ENCODE peak calls at places on chromosomes 12 and 14, in ten cellular contexts. E is right lobe of liver; G is stomach; S is ovary; W is adipocyte; O is tibial nerve; P is right cardiac atrium; V is Caco-2; K is CD8-positive, alpha-beta memory T cell; L is body of pancreas. U is an unnamed sample. For H3K9me3 and H3K4me1, the result is how much of the 10 kb centered on the place peaks cover.

GRCh38 chr12:54390176-54390667 is 5.7 kb upstream of the ZNF385A start:
- DNase-seq in E (no peak), G (no peak), S (no peak), W (no peak), O (no peak), P (no peak), V (no peak), K (no peak), L (no peak), U (no peak)

GRCh38 chr14:89041245-89041585 is 216.8 kb downstream of the TTC8 start:
- DNase-seq in E (peak), G (peak), S (no peak), W (no peak), O (no peak), P (peak), V (peak), K (no peak), L (peak), U (peak)

GRCh38 chr14:34359423-34360120 is 102.5 kb downstream of the SPTSSA start:
- DNase-seq in E (no peak), G (no peak), S (no peak), W (no peak), O (no peak), P (no peak), V (no peak), K (no peak), L (no peak), U (no peak)

GRCh38 chr12:123270380-123271181 is 1.1 kb downstream of the CDK2AP1 start:
- DNase-seq in E (peak), G (no peak), S (peak), W (peak), O (no peak), P (peak), V (peak), K (peak), L (no peak), U (no peak)

GRCh38 chr14:75831455-75831854 is 150.3 kb downstream of the TGFB3 start:
- DNase-seq in E (no peak), G (peak), S (peak), W (peak), O (peak), P (peak), V (peak), K (peak), L (peak), U (peak)

GRCh38 chr12:38771871-38772270 is 133.5 kb downstream of the CPNE8 start:
- DNase-seq in E (no peak), G (no peak), S (no peak), W (no peak), O (no peak), P (no peak), V (no peak), K (peak), L (no peak), U (no peak)

GRCh38 chr12:115404761-115405470 is 720.9 kb upstream of the TBX3 start:
- DNase-seq in E (no peak), G (no peak), S (no peak), W (peak), O (no peak), P (no peak), V (no peak), K (no peak), L (no peak), U (no peak)

GRCh38 chr12:99771659-99772058 is 124.1 kb downstream of the GARIN6 start:
- DNase-seq in E (no peak), G (no peak), S (no peak), W (no peak), O (no peak), P (no peak), V (no peak), K (no peak), L (no peak), U (no peak)

GRCh38 chr12:101414533-101415119 is 7.1 kb upstream of the ARL1 start:
- DNase-seq in E (no peak), G (no peak), S (no peak), W (peak), O (no peak), P (no peak), V (peak), K (peak), L (peak), U (peak)

DNA sequence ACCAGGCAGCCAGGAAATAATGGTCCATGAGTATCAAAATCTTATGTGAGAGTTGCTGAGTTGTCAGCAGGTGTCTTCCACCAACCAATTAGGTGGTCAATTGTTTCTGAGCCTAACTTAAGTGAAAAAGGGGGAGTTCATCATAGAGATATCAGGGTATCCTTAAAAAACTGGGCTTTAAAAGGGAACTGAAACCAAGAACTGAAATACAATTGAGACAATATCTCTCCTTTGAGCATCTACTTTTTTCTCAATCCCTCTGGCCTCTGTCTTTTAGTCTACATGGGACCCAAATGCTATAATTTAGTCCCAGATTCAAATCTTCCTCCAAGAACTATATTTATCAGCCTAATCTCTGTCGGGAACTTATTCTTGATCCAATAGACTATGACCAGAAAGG is 201.0 kb downstream of the BTG1 start:
- DNase-seq in E (no peak), G (no peak), S (no peak), W (no peak), O (no peak), P (no peak), V (no peak), K (no peak), L (no peak), U (no peak)
- H3K9me3 ChIP-seq in E (under half), G (under half), S (under half), W (under half), O (under half), P (under half), V (under half), K (under half), L (under half), U (under half)

GRCh38 chr12:57243521-57244305 is 7.3 kb downstream of the STAC3 start:
- DNase-seq in E (peak), G (peak), S (peak), W (peak), O (no peak), P (peak), V (peak), K (peak), L (peak), U (peak)
- H3K4me1 ChIP-seq in E (under half), G (half or more), S (under half), W (under half), O (half or more), P (under half), V (under half), K (half or more), L (under half), U (under half)

GRCh38 chr14:96205059-96205993 is 687 bp downstream of the BDKRB2 start:
- DNase-seq in E (no peak), G (no peak), S (no peak), W (no peak), O (no peak), P (no peak), V (no peak), K (no peak), L (no peak), U (no peak)
- H3K4me3 ChIP-seq in E (no peak), G (peak), S (peak), W (peak), O (peak), P (peak), V (peak), K (no peak), L (peak), U (peak)

GRCh38 chr12:133080619-133081407 is at the start of gene ZNF140:
- DNase-seq in E (peak), G (peak), S (peak), W (peak), O (peak), P (peak), V (peak), K (no peak), L (peak), U (peak)
- H3K9me3 ChIP-seq in E (under half), G (half or more), S (under half), W (half or more), O (half or more), P (under half), V (under half), K (half or more), L (half or more), U (under half)

GRCh38 chr12:110677982-110678381 is 10.9 kb downstream of the HVCN1 start:
- DNase-seq in E (no peak), G (no peak), S (no peak), W (no peak), O (no peak), P (no peak), V (no peak), K (no peak), L (no peak), U (no peak)

GRCh38 chr12:110680032-110680431 is 8.9 kb downstream of the HVCN1 start:
- DNase-seq in E (no peak), G (no peak), S (no peak), W (no peak), O (no peak), P (no peak), V (no peak), K (no peak), L (no peak), U (no peak)

GRCh38 chr12:110676171-110676570 is 12.7 kb downstream of the HVCN1 start:
- DNase-seq in E (no peak), G (no peak), S (no peak), W (no peak), O (no peak), P (no peak), V (no peak), K (no peak), L (no peak), U (no peak)

GRCh38 chr12:110677206-110677911 is 11.6 kb downstream of the HVCN1 start:
- DNase-seq in E (no peak), G (no peak), S (no peak), W (no peak), O (no peak), P (no peak), V (no peak), K (no peak), L (no peak), U (no peak)

DNA sequence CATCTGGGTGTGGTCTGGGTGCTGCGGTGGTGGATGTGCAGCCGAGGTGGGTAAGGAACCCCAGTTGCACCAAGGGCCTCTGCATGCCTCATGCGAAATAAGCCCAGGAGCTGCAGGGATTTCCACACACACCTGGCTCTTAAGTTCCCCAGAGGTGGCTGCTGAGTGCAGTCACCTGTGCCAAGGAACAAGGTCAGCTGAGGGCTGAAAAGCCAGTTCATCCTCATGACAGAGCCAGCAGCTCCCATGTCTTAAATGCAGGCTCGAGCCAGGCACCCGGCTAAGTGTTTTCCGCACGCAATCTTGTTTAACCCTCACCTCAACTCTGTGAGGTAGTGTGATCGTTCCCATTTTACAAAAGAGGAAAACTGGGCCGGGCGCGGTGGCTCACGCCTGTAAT is 9.7 kb downstream of the HVCN1 start:
- DNase-seq in E (no peak), G (no peak), S (no peak), W (no peak), O (no peak), P (no peak), V (no peak), K (no peak), L (no peak), U (no peak)
- H3K4me1 ChIP-seq in E (under half), G (under half), S (under half), W (under half), O (under half), P (under half), V (under half), K (under half), L (under half), U (under half)

DNA sequence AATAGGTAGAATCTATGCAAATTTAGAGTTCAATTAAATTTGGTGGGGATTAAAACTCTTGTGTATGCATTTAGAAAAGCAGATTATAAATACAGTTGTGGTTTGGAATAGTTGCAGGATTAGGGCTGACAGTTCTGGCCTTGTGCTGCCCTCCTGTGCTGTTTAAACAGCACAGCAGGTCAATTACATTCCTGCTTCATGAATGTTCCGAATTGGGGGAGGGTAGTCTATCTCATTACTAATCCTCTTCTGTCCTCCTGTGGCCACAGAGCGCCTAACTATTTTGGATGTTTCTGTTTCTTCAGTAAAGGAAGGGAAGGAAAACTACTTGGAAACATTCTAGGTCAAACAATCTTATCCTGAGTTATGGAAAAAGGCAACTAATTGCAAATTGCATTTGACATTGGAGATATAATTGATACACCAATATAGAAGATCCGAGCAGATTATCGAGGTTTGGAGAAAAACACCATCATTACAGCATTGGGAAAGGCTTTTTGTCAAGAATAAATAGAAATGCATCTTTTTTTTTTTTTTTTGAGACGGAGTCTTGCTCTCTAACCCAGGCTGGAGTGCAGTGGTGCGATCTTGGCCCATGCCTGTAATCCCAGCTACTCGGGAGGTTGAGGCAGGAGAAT is 8.7 kb upstream of the GPR19 start:
- DNase-seq in E (no peak), G (peak), S (peak), W (peak), O (no peak), P (peak), V (peak), K (peak), L (peak), U (no peak)
- H3K4me3 ChIP-seq in E (no peak), G (no peak), S (no peak), W (no peak), O (no peak), P (no peak), V (no peak), K (no peak), L (no peak), U (no peak)

DNA sequence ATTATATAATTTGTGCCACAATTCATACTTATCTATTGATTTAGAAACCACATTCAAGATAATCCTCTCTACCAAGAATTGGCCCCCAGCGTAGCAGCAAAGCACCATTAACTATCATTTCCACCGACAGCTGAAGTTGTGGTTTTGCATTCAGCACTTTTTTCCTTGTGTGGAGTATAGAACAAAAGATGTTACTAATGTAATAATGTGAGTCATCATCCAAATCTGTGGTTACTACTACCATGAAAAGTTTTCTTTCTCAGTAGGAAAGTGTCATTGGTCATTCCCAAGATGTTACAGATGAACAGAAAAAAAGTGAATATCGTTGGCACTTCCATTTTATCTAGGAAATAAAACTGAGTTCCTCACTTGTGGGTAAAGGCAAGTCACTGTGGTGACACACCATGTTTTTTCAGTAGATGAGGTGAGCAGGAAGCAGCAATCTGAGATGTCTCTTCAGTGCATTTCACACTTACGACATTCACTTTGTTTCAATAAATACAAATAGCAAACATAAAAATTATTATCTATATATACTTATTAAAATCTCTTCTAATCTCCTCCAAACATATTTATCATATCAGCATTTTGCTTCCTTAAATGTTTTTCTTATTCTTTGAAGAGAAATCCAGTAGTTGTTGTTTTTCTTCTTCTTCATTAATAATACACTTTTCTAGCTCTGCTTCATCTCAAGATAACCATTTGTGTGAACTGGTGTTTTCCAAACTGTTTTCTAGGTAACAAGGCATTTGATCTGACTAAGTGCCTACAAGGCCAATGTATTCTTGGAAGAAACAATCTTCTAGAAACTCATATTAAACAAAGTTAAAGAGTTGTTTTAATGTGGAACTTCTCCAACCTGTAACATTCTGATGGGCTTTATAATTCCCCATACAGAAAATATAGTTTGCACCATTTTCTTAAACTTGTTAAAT is 30.5 kb upstream of the IFNG start:
- DNase-seq in E (no peak), G (no peak), S (no peak), W (peak), O (no peak), P (no peak), V (no peak), K (peak), L (no peak), U (no peak)
- H3K9me3 ChIP-seq in E (under half), G (under half), S (under half), W (under half), O (under half), P (under half), V (under half), K (under half), L (under half), U (under half)

GRCh38 chr12:4137441-4137840 is 136.1 kb upstream of the CCND2 start:
- DNase-seq in E (no peak), G (no peak), S (no peak), W (no peak), O (no peak), P (no peak), V (no peak), K (no peak), L (no peak), U (no peak)

GRCh38 chr12:4138051-4138450 is 135.5 kb upstream of the CCND2 start:
- DNase-seq in E (no peak), G (no peak), S (no peak), W (no peak), O (no peak), P (no peak), V (no peak), K (no peak), L (no peak), U (no peak)

GRCh38 chr12:4137015-4137414 is 136.5 kb upstream of the CCND2 start:
- DNase-seq in E (no peak), G (no peak), S (no peak), W (no peak), O (no peak), P (no peak), V (no peak), K (no peak), L (no peak), U (no peak)

GRCh38 chr12:4140607-4141301 is 132.8 kb upstream of the CCND2 start:
- DNase-seq in E (no peak), G (no peak), S (no peak), W (no peak), O (no peak), P (no peak), V (no peak), K (no peak), L (no peak), U (no peak)

DNA sequence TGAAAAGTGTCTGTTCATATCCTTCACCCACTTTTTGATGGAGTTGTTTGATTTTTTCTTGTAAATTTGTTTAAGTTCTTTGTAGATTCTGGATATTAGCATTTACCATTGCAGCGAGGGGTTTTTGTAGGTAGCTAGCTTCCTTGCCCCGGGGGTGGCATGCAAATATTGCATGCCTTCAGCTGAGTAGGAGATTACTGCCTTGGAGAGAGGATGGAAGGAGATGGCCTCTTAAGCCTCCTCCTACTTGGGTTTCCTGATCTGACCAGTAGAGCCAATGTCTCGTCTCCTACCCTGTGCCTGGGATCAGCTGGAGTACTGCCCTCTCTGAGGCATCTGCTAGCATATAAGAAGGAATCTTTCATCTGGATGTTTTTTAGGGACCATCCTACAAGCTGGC is 134.4 kb upstream of the CCND2 start:
- DNase-seq in E (no peak), G (no peak), S (no peak), W (no peak), O (no peak), P (no peak), V (no peak), K (no peak), L (no peak), U (no peak)
- H3K4me1 ChIP-seq in E (under half), G (under half), S (under half), W (under half), O (under half), P (under half), V (under half), K (under half), L (under half), U (under half)

GRCh38 chr12:47212701-47213039 is 132.9 kb upstream of the AMIGO2 start:
- DNase-seq in E (no peak), G (no peak), S (no peak), W (no peak), O (no peak), P (no peak), V (no peak), K (no peak), L (no peak), U (no peak)

GRCh38 chr12:47216150-47216677 is 136.5 kb upstream of the AMIGO2 start:
- DNase-seq in E (no peak), G (no peak), S (no peak), W (no peak), O (no peak), P (peak), V (no peak), K (peak), L (no peak), U (peak)

GRCh38 chr12:47218191-47218654 is 138.5 kb upstream of the AMIGO2 start:
- DNase-seq in E (no peak), G (no peak), S (no peak), W (no peak), O (no peak), P (no peak), V (no peak), K (peak), L (no peak), U (no peak)

GRCh38 chr12:47214001-47214619 is 134.4 kb upstream of the AMIGO2 start:
- DNase-seq in E (no peak), G (no peak), S (no peak), W (no peak), O (no peak), P (no peak), V (no peak), K (no peak), L (no peak), U (no peak)

DNA sequence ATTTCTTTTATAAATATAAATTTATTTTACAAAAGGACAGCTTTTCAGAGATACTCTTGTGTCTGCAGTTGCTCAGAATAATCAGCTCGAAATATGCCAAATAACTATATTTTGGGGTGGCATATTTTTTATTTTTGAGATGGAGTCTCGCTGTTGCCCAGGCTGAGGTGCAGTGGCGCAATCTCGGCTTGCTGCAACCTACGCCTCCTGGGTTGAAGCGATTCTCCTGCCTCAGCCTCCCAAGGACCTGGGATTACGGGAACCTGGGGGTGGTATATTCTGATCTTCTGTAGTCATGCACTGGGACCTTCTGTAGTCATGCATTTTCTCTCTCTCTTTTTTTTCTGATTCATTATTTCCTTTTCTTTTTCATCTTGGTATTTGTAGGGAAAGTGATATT is 135.0 kb upstream of the AMIGO2 start:
- DNase-seq in E (no peak), G (no peak), S (no peak), W (no peak), O (no peak), P (no peak), V (no peak), K (no peak), L (no peak), U (no peak)
- H3K4me3 ChIP-seq in E (no peak), G (peak), S (no peak), W (no peak), O (peak), P (no peak), V (no peak), K (peak), L (no peak), U (no peak)

U was measured in lung.